ENCODE peak calls at places on chromosome 3, in four cellular contexts. One of them, this sample, is unnamed.

GRCh38 chr3:148309390-148310035 is 388.2 kb upstream of the AGTR1 start:
- DNase-seq in HuH-7: peak; percentile 4
- DNase-seq in GDM1: no peak
- DNase-seq in AG08396: peak; percentile 40
- DNase-seq in this sample: peak; percentile 19

GRCh38 chr3:123161167-123161566 is 40.6 kb upstream of the SEC22A start:
- DNase-seq in HuH-7: no peak
- DNase-seq in GDM1: no peak
- DNase-seq in AG08396: no peak
- DNase-seq in this sample: no peak

GRCh38 chr3:188518416-188518815 is 364.5 kb downstream of the LPP start:
- DNase-seq in HuH-7: no peak
- DNase-seq in GDM1: no peak
- DNase-seq in AG08396: no peak
- DNase-seq in this sample: no peak

GRCh38 chr3:182309120-182309519 is 484.2 kb upstream of the ATP11B start:
- DNase-seq in HuH-7: no peak
- DNase-seq in GDM1: no peak
- DNase-seq in AG08396: no peak
- DNase-seq in this sample: no peak

GRCh38 chr3:196661400-196661799 is 21.9 kb downstream of the NRROS start:
- DNase-seq in HuH-7: no peak
- DNase-seq in GDM1: no peak
- DNase-seq in AG08396: no peak
- DNase-seq in this sample: no peak

GRCh38 chr3:15339786-15340215 is 7.4 kb upstream of the SH3BP5 start:
- DNase-seq in HuH-7: no peak
- DNase-seq in GDM1: no peak
- DNase-seq in AG08396: peak; percentile 52
- DNase-seq in this sample: peak; percentile 57

GRCh38 chr3:172980849-172981248 is 160.2 kb downstream of the SPATA16 start:
- DNase-seq in HuH-7: no peak
- DNase-seq in GDM1: no peak
- DNase-seq in AG08396: no peak
- DNase-seq in this sample: no peak

GRCh38 chr3:170506556-170506955 is 79.3 kb downstream of the SLC7A14 start:
- DNase-seq in HuH-7: peak; percentile 56
- DNase-seq in GDM1: no peak
- DNase-seq in AG08396: peak; percentile 42
- DNase-seq in this sample: no peak

GRCh38 chr3:43691120-43692002 is 623 bp downstream of the ABHD5 start:
- DNase-seq in HuH-7: peak; percentile 62
- DNase-seq in GDM1: no peak
- DNase-seq in AG08396: peak; percentile 38
- DNase-seq in this sample: no peak

GRCh38 chr3:71152892-71153265 is 430.6 kb downstream of the FOXP1 start:
- DNase-seq in HuH-7: peak; percentile 5
- DNase-seq in GDM1: no peak
- DNase-seq in AG08396: no peak
- DNase-seq in this sample: no peak

GRCh38 chr3:115272036-115272824 is 125.1 kb upstream of the ZBTB20 start:
- DNase-seq in HuH-7: no peak
- DNase-seq in GDM1: no peak
- DNase-seq in AG08396: peak; percentile 46
- DNase-seq in this sample: no peak

GRCh38 chr3:160141485-160142185 is 83.6 kb upstream of the C3orf80 start:
- DNase-seq in HuH-7: no peak
- DNase-seq in GDM1: no peak
- DNase-seq in AG08396: no peak
- DNase-seq in this sample: no peak

GRCh38 chr3:36480916-36481648 is 100.8 kb downstream of the STAC start:
- DNase-seq in HuH-7: no peak
- DNase-seq in GDM1: no peak
- DNase-seq in AG08396: peak; percentile 44
- DNase-seq in this sample: no peak

GRCh38 chr3:192336286-192336685 is 391.1 kb downstream of the FGF12 start:
- DNase-seq in HuH-7: no peak
- DNase-seq in GDM1: no peak
- DNase-seq in AG08396: no peak
- DNase-seq in this sample: no peak

GRCh38 chr3:104066658-104067057 is 1300.1 kb upstream of the ALCAM start:
- DNase-seq in HuH-7: no peak
- DNase-seq in GDM1: no peak
- DNase-seq in AG08396: no peak
- DNase-seq in this sample: no peak

GRCh38 chr3:184874709-184875644 is 63.0 kb downstream of the VPS8 start:
- DNase-seq in HuH-7: peak; percentile 31
- DNase-seq in GDM1: no peak
- DNase-seq in AG08396: peak; percentile 26
- DNase-seq in this sample: peak; percentile 32

GRCh38 chr3:161343986-161344385 is 27.3 kb downstream of the SPTSSB start:
- DNase-seq in HuH-7: no peak
- DNase-seq in GDM1: no peak
- DNase-seq in AG08396: no peak
- DNase-seq in this sample: no peak

GRCh38 chr3:155876037-155876436 is 5.6 kb downstream of the GMPS start:
- DNase-seq in HuH-7: no peak
- DNase-seq in GDM1: no peak
- DNase-seq in AG08396: no peak
- DNase-seq in this sample: no peak

GRCh38 chr3:184808021-184808420 is 3.9 kb upstream of the VPS8 start:
- DNase-seq in HuH-7: no peak
- DNase-seq in GDM1: peak; percentile 28
- DNase-seq in AG08396: no peak
- DNase-seq in this sample: no peak

GRCh38 chr3:45088543-45088942 is 57.6 kb downstream of the CDCP1 start:
- DNase-seq in HuH-7: no peak
- DNase-seq in GDM1: no peak
- DNase-seq in AG08396: no peak
- DNase-seq in this sample: no peak

GRCh38 chr3:114079761-114080160 is 23.2 kb downstream of the QTRT2 start:
- DNase-seq in HuH-7: no peak
- DNase-seq in GDM1: no peak
- DNase-seq in AG08396: no peak
- DNase-seq in this sample: no peak

GRCh38 chr3:13507791-13508339 is 27.8 kb downstream of the HDAC11 start:
- DNase-seq in HuH-7: no peak
- DNase-seq in GDM1: no peak
- DNase-seq in AG08396: peak; percentile 43
- DNase-seq in this sample: no peak

GRCh38 chr3:249587-250262 is 53.2 kb downstream of the CHL1 start:
- DNase-seq in HuH-7: no peak
- DNase-seq in GDM1: no peak
- DNase-seq in AG08396: no peak
- DNase-seq in this sample: no peak

GRCh38 chr3:129597792-129598381 is 8.6 kb downstream of the PLXND1 start:
- DNase-seq in HuH-7: no peak
- DNase-seq in GDM1: no peak
- DNase-seq in AG08396: no peak
- DNase-seq in this sample: no peak

GRCh38 chr3:48897401-48898376 is 993 bp downstream of the SLC25A20 start:
- DNase-seq in HuH-7: peak; percentile 68
- DNase-seq in GDM1: no peak
- DNase-seq in AG08396: no peak
- DNase-seq in this sample: peak; percentile 25

GRCh38 chr3:24299801-24300626 is 194.6 kb downstream of the THRB start:
- DNase-seq in HuH-7: no peak
- DNase-seq in GDM1: no peak
- DNase-seq in AG08396: peak; percentile 13
- DNase-seq in this sample: no peak

GRCh38 chr3:130705501-130705900 is 41.1 kb downstream of the PIK3R4 start:
- DNase-seq in HuH-7: no peak
- DNase-seq in GDM1: no peak
- DNase-seq in AG08396: no peak
- DNase-seq in this sample: no peak

GRCh38 chr3:7999363-7999762 is 502.3 kb upstream of the LMCD1 start:
- DNase-seq in HuH-7: no peak
- DNase-seq in GDM1: no peak
- DNase-seq in AG08396: no peak
- DNase-seq in this sample: no peak

GRCh38 chr3:66115858-66116654 is 77.3 kb upstream of the MAGI1 start:
- DNase-seq in HuH-7: no peak
- DNase-seq in GDM1: no peak
- DNase-seq in AG08396: peak; percentile 87
- DNase-seq in this sample: no peak

GRCh38 chr3:68893600-68894239 is 38.6 kb downstream of the TAFA4 start:
- DNase-seq in HuH-7: no peak
- DNase-seq in GDM1: no peak
- DNase-seq in AG08396: no peak
- DNase-seq in this sample: peak; percentile 3

GRCh38 chr3:33883538-33884203 is 85.2 kb downstream of the PDCD6IP start:
- DNase-seq in HuH-7: no peak
- DNase-seq in GDM1: peak; percentile 20
- DNase-seq in AG08396: no peak
- DNase-seq in this sample: peak; percentile 17

GRCh38 chr3:101127991-101128390 is 134.8 kb upstream of the ABI3BP start:
- DNase-seq in HuH-7: no peak
- DNase-seq in GDM1: no peak
- DNase-seq in AG08396: no peak
- DNase-seq in this sample: no peak